ENCODE peak calls at places on chromosomes 13 and 19, in eight cellular contexts. N, Z, H, P, D, X, E and I are unnamed samples.

GRCh38 chr13:112456138-112457056 is 80.2 kb downstream of the SPACA7 start:
- DNase-seq in N (no peak), Z (no peak), H (no peak), P (no peak), D (no peak), X (no peak), E (no peak), I (no peak)

GRCh38 chr13:39766464-39767167 is 111.2 kb downstream of the COG6 start:
- DNase-seq in N (no peak), Z (no peak), H (no peak), P (no peak), D (no peak), X (no peak), E (no peak), I (no peak)

GRCh38 chr19:1247747-1248453 is 483 bp upstream of the MIDN start:
- DNase-seq in N (no peak), Z (no peak), H (peak; percentile 79), P (peak; percentile 79), D (peak; percentile 71), X (no peak), E (peak; percentile 71), I (peak; percentile 86)

GRCh38 chr19:10471909-10472308 is 31.2 kb downstream of the KEAP1 start:
- DNase-seq in N (no peak), Z (no peak), H (peak; percentile 29), P (no peak), D (peak; percentile 43), X (no peak), E (no peak), I (no peak)

GRCh38 chr13:39765801-39766463 is 110.5 kb downstream of the COG6 start:
- DNase-seq in N (no peak), Z (no peak), H (peak; percentile 24), P (no peak), D (peak; percentile 56), X (no peak), E (no peak), I (peak; percentile 34)

GRCh38 chr19:5850743-5851293 is 431 bp downstream of the FUT3 start:
- DNase-seq in N (no peak), Z (no peak), H (peak; percentile 74), P (no peak), D (peak; percentile 55), X (no peak), E (no peak), I (no peak)

GRCh38 chr13:19618925-19619324 is 14.5 kb upstream of the MPHOSPH8 start:
- DNase-seq in N (no peak), Z (no peak), H (peak; percentile 22), P (no peak), D (peak; percentile 34), X (no peak), E (no peak), I (no peak)

GRCh38 chr19:39470724-39471339 is 9.8 kb upstream of the TIMM50 start:
- DNase-seq in N (no peak), Z (no peak), H (no peak), P (no peak), D (no peak), X (no peak), E (no peak), I (no peak)

GRCh38 chr19:30590596-30591229 is 218.5 kb downstream of the ZNF536 start:
- DNase-seq in N (no peak), Z (no peak), H (no peak), P (no peak), D (no peak), X (no peak), E (no peak), I (no peak)

GRCh38 chr13:20465218-20465879 is 60.3 kb downstream of the CRYL1 start:
- DNase-seq in N (no peak), Z (no peak), H (no peak), P (no peak), D (no peak), X (no peak), E (no peak), I (no peak)

GRCh38 chr13:29543230-29544215 is 52.0 kb downstream of the SLC7A1 start:
- DNase-seq in N (no peak), Z (no peak), H (peak; percentile 62), P (no peak), D (peak; percentile 49), X (peak; percentile 60), E (no peak), I (no peak)

GRCh38 chr13:113758651-113759524 is at the start of gene TMEM255B:
- DNase-seq in N (peak; percentile 71), Z (peak; percentile 33), H (no peak), P (peak; percentile 65), D (peak; percentile 55), X (peak; percentile 96), E (peak; percentile 59), I (peak; percentile 89)

GRCh38 chr19:5503598-5503997 is 48.4 kb downstream of the ZNRF4 start:
- DNase-seq in N (no peak), Z (no peak), H (peak; percentile 24), P (no peak), D (no peak), X (no peak), E (no peak), I (no peak)

GRCh38 chr13:44573790-44574465 is 2.2 kb downstream of the TSC22D1 start:
- DNase-seq in N (no peak), Z (no peak), H (peak; percentile 18), P (no peak), D (peak; percentile 83), X (no peak), E (no peak), I (no peak)

GRCh38 chr19:49490287-49491029 is 3.0 kb downstream of the RPL13A start:
- DNase-seq in N (no peak), Z (no peak), H (no peak), P (no peak), D (no peak), X (no peak), E (no peak), I (no peak)

GRCh38 chr13:24181991-24182702 is 21.6 kb downstream of the SPATA13 start:
- DNase-seq in N (no peak), Z (no peak), H (no peak), P (no peak), D (no peak), X (no peak), E (no peak), I (no peak)

GRCh38 chr19:49469828-49470614 is 4.0 kb upstream of the FLT3LG start:
- DNase-seq in N (no peak), Z (no peak), H (no peak), P (peak; percentile 74), D (no peak), X (peak; percentile 66), E (peak; percentile 73), I (no peak)

GRCh38 chr19:4200940-4201542 is 18.6 kb downstream of the ANKRD24 start:
- DNase-seq in N (no peak), Z (no peak), H (no peak), P (no peak), D (no peak), X (no peak), E (no peak), I (no peak)

GRCh38 chr13:65540064-65540635 is 1690.0 kb downstream of the PCDH9 start:
- DNase-seq in N (no peak), Z (no peak), H (peak; percentile 22), P (no peak), D (peak; percentile 9), X (no peak), E (no peak), I (no peak)